ENCODE peak calls at places on chromosomes 7 and 10, in seven cellular contexts. Q, V, N, I, D, C and E are unnamed samples.

GRCh38 chr10:124722812-124723783 is 21.1 kb downstream of the FAM53B start:
- DNase-seq in V (no peak), D (no peak), Q (no peak), N (no peak), C (no peak), I (peak), E (peak)

GRCh38 chr10:130053561-130053960 is 57.1 kb downstream of the C10orf143 start:
- DNase-seq in I (peak), D (no peak), V (no peak), Q (no peak), N (no peak), C (no peak), E (no peak)

GRCh38 chr10:97399843-97400545 is 1.1 kb downstream of the RRP12 start:
- DNase-seq in C (peak), V (peak), I (peak), N (peak), D (peak), Q (peak), E (peak)

GRCh38 chr7:106206826-106207541 is 77.8 kb downstream of the NAMPT start:
- DNase-seq in C (no peak), V (no peak), D (no peak), I (no peak), N (no peak), Q (no peak), E (no peak)

GRCh38 chr10:119516381-119517234 is 25.9 kb downstream of the RGS10 start:
- DNase-seq in N (peak), D (peak), Q (no peak), C (no peak), I (no peak), V (no peak), E (peak)

GRCh38 chr7:140656548-140657515 is 15.9 kb upstream of the ADCK2 start:
- DNase-seq in Q (peak), D (peak), I (peak), V (no peak), C (no peak), N (peak), E (peak)

GRCh38 chr10:115047705-115048104 is 45.5 kb upstream of the ATRNL1 start:
- DNase-seq in N (no peak), Q (no peak), I (no peak), C (no peak), V (no peak), D (no peak), E (no peak)

GRCh38 chr10:6778992-6779701 is 199.1 kb upstream of the PRKCQ start:
- DNase-seq in N (peak), V (no peak), Q (peak), C (no peak), I (peak), D (no peak), E (no peak)

GRCh38 chr10:110396284-110396651 is 91.5 kb upstream of the SMNDC1 start:
- DNase-seq in N (no peak), V (no peak), I (no peak), D (no peak), Q (no peak), C (no peak), E (no peak)

GRCh38 chr7:25575634-25576033 is 347.3 kb upstream of the NPVF start:
- DNase-seq in Q (no peak), D (no peak), V (no peak), I (no peak), N (no peak), C (peak), E (no peak)

GRCh38 chr7:158827411-158828342 is 1.6 kb downstream of the ESYT2 start:
- DNase-seq in V (no peak), N (peak), D (peak), C (no peak), I (peak), Q (peak), E (peak)

GRCh38 chr7:79523426-79523825 is 70.0 kb upstream of the MAGI2 start:
- DNase-seq in I (peak), N (no peak), D (no peak), V (no peak), Q (no peak), C (no peak), E (no peak)

GRCh38 chr7:120735791-120736190 is 122.2 kb downstream of the TSPAN12 start:
- DNase-seq in I (no peak), V (no peak), D (no peak), N (no peak), C (no peak), Q (no peak), E (no peak)

GRCh38 chr10:105974803-105975456 is 1189.6 kb downstream of the SORCS1 start:
- DNase-seq in N (peak), C (peak), D (no peak), I (peak), Q (peak), V (peak), E (peak)

GRCh38 chr7:30201921-30202320 is 67.1 kb downstream of the MTURN start:
- DNase-seq in N (no peak), D (peak), V (no peak), Q (no peak), I (no peak), C (no peak), E (no peak)

GRCh38 chr10:104259456-104259855 is 4.8 kb downstream of the GSTO1 start:
- DNase-seq in N (no peak), D (no peak), C (no peak), Q (no peak), V (no peak), I (no peak), E (no peak)

GRCh38 chr7:1144269-1144771 is 15.7 kb downstream of the ZFAND2A start:
- DNase-seq in V (peak), I (peak), D (peak), C (peak), N (peak), Q (no peak), E (no peak)

GRCh38 chr10:105594301-105594700 is 953.2 kb downstream of the SORCS3 start:
- DNase-seq in N (no peak), D (no peak), C (no peak), I (no peak), V (no peak), Q (no peak), E (no peak)

GRCh38 chr7:156031679-156032478 is 219.6 kb upstream of the SHH start:
- DNase-seq in C (no peak), V (no peak), I (no peak), N (no peak), D (no peak), Q (no peak), E (no peak)
- TF ChIP-seq EZH2phosphoT487 in C (no peak), V (no peak), I (no peak), N (no peak), D (no peak), Q (no peak), E (no peak)

DNA sequence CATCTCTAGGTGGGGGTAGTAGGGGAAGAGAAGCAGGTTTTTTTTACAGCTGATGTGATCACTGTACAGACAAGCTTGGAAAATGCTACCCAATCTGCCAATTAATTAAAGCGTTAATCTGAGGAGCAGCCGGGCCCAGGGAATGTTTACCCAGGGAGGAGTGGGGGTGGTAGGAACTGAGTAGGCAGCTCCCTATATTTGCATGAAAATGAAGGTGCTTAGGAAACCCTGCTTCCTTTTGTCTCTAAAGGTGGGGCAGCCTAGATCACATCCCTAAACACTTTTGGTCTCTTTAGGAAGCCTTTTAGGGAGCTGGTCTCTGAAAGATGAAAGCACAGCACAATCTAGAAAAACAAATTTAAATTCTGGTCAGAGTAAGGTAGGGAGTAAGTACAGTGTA is 53.0 kb upstream of the NFKB2 start:
- DNase-seq in I (no peak), C (peak), V (peak), D (no peak), N (peak), Q (no peak), E (no peak)
- H3K27ac ChIP-seq in I (peak), C (no peak), V (peak), D (no peak), N (peak), Q (no peak), E (no peak)

GRCh38 chr7:115034515-115034914 is 112.6 kb downstream of the MDFIC start:
- DNase-seq in V (no peak), Q (no peak), C (no peak), D (no peak), I (no peak), N (no peak), E (no peak)
- TF ChIP-seq EZH2phosphoT487 in V (no peak), Q (no peak), C (no peak), D (no peak), I (no peak), N (no peak), E (no peak)

DNA sequence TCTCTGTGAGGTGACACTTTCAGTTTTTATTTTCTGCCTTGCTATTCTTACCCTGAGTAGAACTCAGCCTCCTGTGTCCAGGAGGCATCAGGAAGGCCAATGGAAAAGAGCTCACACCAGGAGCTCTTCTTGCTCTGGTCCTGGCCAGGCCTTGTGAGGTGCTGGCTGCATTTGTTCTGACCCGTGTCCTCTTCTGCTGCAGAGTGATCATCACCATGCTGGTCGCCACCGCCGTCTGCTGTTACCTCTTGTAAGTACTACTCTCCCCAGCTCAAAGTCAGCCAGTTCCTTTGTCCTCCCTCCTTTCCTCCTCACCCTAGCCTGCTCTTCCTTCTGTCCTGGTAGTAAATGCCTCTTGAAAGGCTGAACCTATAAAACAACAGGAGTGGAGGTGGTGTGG is 1.6 kb downstream of the ATP6V0E2 start:
- DNase-seq in C (no peak), I (no peak), N (no peak), V (no peak), Q (no peak), D (no peak), E (no peak)
- H3K27ac ChIP-seq in C (no peak), I (no peak), N (no peak), V (no peak), Q (no peak), D (no peak), E (no peak)

DNA sequence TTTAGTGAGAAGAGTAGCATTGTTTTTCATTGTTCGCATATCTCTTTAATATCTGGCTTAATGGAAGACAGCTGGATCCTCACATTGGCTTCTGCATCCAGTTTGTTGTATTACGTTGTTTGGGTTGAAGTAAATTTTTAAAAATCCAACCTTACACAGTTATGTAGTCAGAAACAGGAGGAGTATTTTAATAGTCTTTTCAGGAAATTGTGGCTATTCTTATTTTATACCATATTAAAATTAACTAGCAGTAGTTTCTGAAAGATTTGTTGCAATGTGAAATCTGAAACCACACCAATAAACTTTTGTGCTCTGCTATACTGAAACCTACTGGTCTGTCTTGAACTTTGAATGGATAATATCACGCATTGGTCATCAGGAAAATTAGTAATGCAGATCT is 27.9 kb downstream of the MYPN start:
- DNase-seq in V (no peak), Q (no peak), N (peak), D (no peak), I (peak), C (no peak), E (no peak)
- TF ChIP-seq EZH2phosphoT487 in V (no peak), Q (no peak), N (no peak), D (no peak), I (no peak), C (no peak), E (no peak)

GRCh38 chr10:95234951-95235350 is 40.9 kb downstream of the ACSM6 start:
- DNase-seq in C (no peak), Q (no peak), N (no peak), I (no peak), V (no peak), D (no peak), E (no peak)

GRCh38 chr10:95237376-95238170 is 43.5 kb downstream of the ACSM6 start:
- DNase-seq in Q (no peak), V (no peak), I (peak), D (peak), N (peak), C (no peak), E (no peak)

GRCh38 chr10:95236068-95236903 is 42.2 kb downstream of the ACSM6 start:
- DNase-seq in Q (no peak), I (peak), C (no peak), N (peak), V (no peak), D (peak), E (peak)

GRCh38 chr10:95233377-95234034 is 39.5 kb downstream of the ACSM6 start:
- DNase-seq in Q (no peak), N (no peak), I (peak), C (no peak), D (no peak), V (no peak), E (no peak)

DNA sequence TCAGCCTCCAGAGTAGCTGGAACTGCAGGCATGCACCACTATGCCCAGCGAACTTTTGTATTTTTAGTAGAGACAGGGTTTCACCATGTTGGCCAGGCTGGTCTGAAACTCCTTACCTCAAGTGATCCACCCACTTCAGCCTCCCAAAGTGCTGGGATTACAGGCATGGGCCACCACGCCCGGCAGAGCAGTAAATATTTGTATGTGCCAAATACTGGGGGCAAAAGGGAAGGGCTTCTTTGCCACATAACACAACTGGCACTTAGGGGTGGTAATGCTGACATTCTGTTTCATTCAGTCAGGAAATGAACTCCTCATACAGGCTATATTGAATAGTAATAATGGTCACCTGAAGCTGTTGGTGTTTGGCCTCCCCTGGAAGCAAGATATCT is 41.6 kb downstream of the ACSM6 start:
- DNase-seq in I (no peak), N (no peak), D (no peak), V (no peak), Q (no peak), C (no peak), E (no peak)
- H3K27ac ChIP-seq in I (no peak), N (peak), D (peak), V (no peak), Q (no peak), C (peak), E (peak)

GRCh38 chr7:48035967-48036478 is 680 bp downstream of the C7orf57 start:
- DNase-seq in I (peak), D (no peak), V (peak), Q (peak), N (peak), C (peak), E (no peak)
- TF ChIP-seq EZH2phosphoT487 in I (no peak), D (no peak), V (peak), Q (no peak), N (no peak), C (no peak), E (no peak)

GRCh38 chr10:88851706-88852105 is at the start of gene ANKRD22:
- DNase-seq in D (no peak), I (peak), C (peak), V (no peak), Q (peak), N (peak), E (no peak)
- H3K27ac ChIP-seq in D (no peak), I (no peak), C (no peak), V (no peak), Q (peak), N (peak), E (no peak)

DNA sequence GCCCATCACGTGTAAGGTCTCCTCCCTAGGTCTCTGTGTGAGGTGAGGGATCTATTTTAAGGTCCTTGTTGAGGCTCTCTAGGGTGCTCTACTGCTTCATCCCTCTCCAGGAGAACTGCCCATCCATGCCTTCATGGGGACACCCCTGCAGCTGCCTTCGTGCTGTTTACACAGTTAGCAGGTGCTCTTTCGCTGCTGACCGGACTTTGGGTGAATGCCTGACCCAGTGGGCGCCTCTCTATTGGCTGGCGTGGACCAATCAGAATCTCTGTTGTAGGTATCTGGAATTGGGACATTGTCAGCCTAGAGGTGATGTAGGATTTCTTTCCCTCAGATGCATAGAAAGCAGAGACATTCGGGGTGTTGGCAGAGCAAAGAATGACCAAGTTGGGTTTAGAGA is 38.7 kb upstream of the HMX3 start:
- DNase-seq in Q (no peak), D (no peak), N (no peak), V (no peak), I (no peak), C (no peak), E (no peak)
- TF ChIP-seq EZH2phosphoT487 in Q (no peak), D (no peak), N (no peak), V (no peak), I (no peak), C (no peak), E (no peak)

GRCh38 chr10:24784061-24784460 is 60.4 kb upstream of the ARHGAP21 start:
- DNase-seq in V (no peak), I (no peak), N (no peak), C (no peak), D (no peak), Q (no peak), E (no peak)
- H3K27ac ChIP-seq in V (no peak), I (no peak), N (no peak), C (no peak), D (no peak), Q (no peak), E (no peak)